ENCODE peak calls at places on chromosomes 16 and 17, in eight cellular contexts. O, C, D, W, A, V, T and F are unnamed samples.

GRCh38 chr16:85979605-85980004 is 80.6 kb downstream of the IRF8 start:
- DNase-seq in W (no peak), T (no peak), C (no peak), A (no peak), O (no peak), V (no peak), D (no peak), F (no peak)

GRCh38 chr16:53968454-53968853 is 264.5 kb downstream of the FTO start:
- DNase-seq in V (no peak), A (no peak), O (peak; percentile 26), T (no peak), C (no peak), D (no peak), W (no peak), F (no peak)

GRCh38 chr16:56320081-56320480 is 105.3 kb downstream of the AMFR start:
- DNase-seq in V (no peak), W (no peak), D (no peak), A (no peak), O (no peak), T (no peak), C (no peak), F (no peak)

GRCh38 chr17:42980766-42981397 is 517 bp downstream of the RUNDC1 start:
- DNase-seq in W (peak; percentile 68), C (peak; percentile 15), A (no peak), D (peak; percentile 62), T (peak; percentile 35), V (peak; percentile 9), O (peak; percentile 66), F (peak; percentile 56)

GRCh38 chr16:6643083-6643686 is 689.5 kb upstream of the RBFOX1 start:
- DNase-seq in C (no peak), D (peak; percentile 73), W (peak; percentile 54), T (no peak), V (no peak), A (peak; percentile 3), O (peak; percentile 45), F (peak; percentile 46)

GRCh38 chr16:70725912-70726828 is 40.3 kb upstream of the MTSS2 start:
- DNase-seq in A (no peak), T (no peak), C (peak; percentile 82), D (no peak), W (no peak), V (no peak), O (no peak), F (peak; percentile 70)

GRCh38 chr16:89375021-89375420 is 115.3 kb downstream of the ANKRD11 start:
- DNase-seq in V (no peak), A (no peak), D (peak; percentile 34), C (no peak), W (peak; percentile 83), T (no peak), O (peak; percentile 57), F (no peak)

GRCh38 chr16:54430491-54431030 is 144.0 kb upstream of the IRX3 start:
- DNase-seq in D (peak; percentile 6), O (peak; percentile 93), T (no peak), C (no peak), W (peak; percentile 62), A (no peak), V (no peak), F (peak; percentile 66)

GRCh38 chr16:17459903-17460521 is 10.7 kb downstream of the XYLT1 start:
- DNase-seq in C (no peak), D (no peak), T (no peak), W (no peak), A (no peak), O (peak; percentile 49), V (no peak), F (no peak)

GRCh38 chr17:40562841-40563370 is 2.4 kb downstream of the CCR7 start:
- DNase-seq in C (no peak), W (no peak), D (no peak), O (no peak), A (no peak), T (no peak), V (no peak), F (no peak)

GRCh38 chr17:44205962-44206824 is 6.5 kb upstream of the ATXN7L3 start:
- DNase-seq in W (no peak), C (no peak), O (no peak), V (no peak), T (no peak), A (no peak), D (peak; percentile 23), F (no peak)

GRCh38 chr17:1882836-1883235 is 53.0 kb downstream of the RPA1 start:
- DNase-seq in D (peak; percentile 54), O (peak; percentile 60), A (no peak), W (peak; percentile 41), T (peak; percentile 16), C (no peak), V (no peak), F (no peak)

GRCh38 chr17:5035356-5035755 is at the start of gene SLC52A1:
- DNase-seq in T (no peak), O (no peak), D (no peak), C (no peak), V (no peak), A (no peak), W (no peak), F (no peak)

GRCh38 chr17:10042589-10043244 is 137.6 kb upstream of the RCVRN start:
- DNase-seq in O (no peak), T (no peak), A (no peak), W (no peak), V (no peak), C (no peak), D (no peak), F (no peak)

GRCh38 chr16:73152731-73153130 is 104.8 kb upstream of the ZFHX3 start:
- DNase-seq in D (no peak), W (no peak), A (no peak), V (no peak), C (no peak), T (no peak), O (peak; percentile 24), F (no peak)

GRCh38 chr16:46620265-46621005 is 744 bp downstream of the SHCBP1 start:
- DNase-seq in A (no peak), W (peak; percentile 30), D (peak; percentile 20), C (no peak), T (no peak), O (peak; percentile 39), V (no peak), F (no peak)

GRCh38 chr16:787978-788398 is at the start of gene RPUSD1:
- DNase-seq in C (no peak), W (peak; percentile 24), D (no peak), A (no peak), V (no peak), T (no peak), O (no peak), F (no peak)

GRCh38 chr16:25060920-25061319 is 45.8 kb upstream of the ARHGAP17 start:
- DNase-seq in T (no peak), D (no peak), C (no peak), V (no peak), W (no peak), A (no peak), O (no peak), F (no peak)